ENCODE peak calls at places on chromosome 1, in eight cellular contexts. Y, G, B, N, O, E, D and Q are unnamed samples.

GRCh38 chr1:17998889-17999288 is 108.7 kb upstream of the IGSF21 start:
- DNase-seq in Y (no peak), G (no peak), B (no peak), N (no peak), O (no peak), E (peak; percentile 4), D (no peak), Q (no peak)

GRCh38 chr1:54001620-54002019 is 16.4 kb downstream of the LDLRAD1 start:
- DNase-seq in Y (no peak), G (peak; percentile 9), B (no peak), N (no peak), O (no peak), E (no peak), D (no peak), Q (no peak)

GRCh38 chr1:111754964-111755320 is 759 bp upstream of the DDX20 start:
- DNase-seq in Y (peak; percentile 49), G (peak; percentile 81), B (no peak), N (peak; percentile 54), O (no peak), E (peak; percentile 39), D (peak; percentile 47), Q (no peak)

GRCh38 chr1:55214214-55214902 is 806 bp downstream of the USP24 start:
- DNase-seq in Y (peak; percentile 63), G (peak; percentile 83), B (peak; percentile 55), N (no peak), O (no peak), E (no peak), D (peak; percentile 41), Q (peak; percentile 66)

GRCh38 chr1:21280011-21280471 is 10.2 kb downstream of the ECE1 start:
- DNase-seq in Y (peak; percentile 52), G (no peak), B (peak; percentile 60), N (no peak), O (no peak), E (no peak), D (no peak), Q (no peak)

GRCh38 chr1:160580208-160580812 is 1.0 kb upstream of the CD84 start:
- DNase-seq in Y (no peak), G (no peak), B (no peak), N (no peak), O (no peak), E (no peak), D (no peak), Q (no peak)

GRCh38 chr1:115654125-115654524 is 12.4 kb downstream of the VANGL1 start:
- DNase-seq in Y (no peak), G (no peak), B (no peak), N (no peak), O (no peak), E (no peak), D (no peak), Q (no peak)

GRCh38 chr1:234125283-234125682 is 220.8 kb downstream of the SLC35F3 start:
- DNase-seq in Y (peak; percentile 10), G (no peak), B (no peak), N (no peak), O (no peak), E (peak; percentile 44), D (no peak), Q (no peak)

GRCh38 chr1:240801445-240801844 is 189.5 kb upstream of the GREM2 start:
- DNase-seq in Y (no peak), G (no peak), B (no peak), N (no peak), O (peak; percentile 8), E (peak; percentile 65), D (no peak), Q (no peak)

GRCh38 chr1:175717610-175718195 is 25.7 kb downstream of the TNR start:
- DNase-seq in Y (no peak), G (no peak), B (no peak), N (no peak), O (no peak), E (no peak), D (no peak), Q (no peak)

GRCh38 chr1:2645143-2645542 is 12.3 kb upstream of the MMEL1 start:
- DNase-seq in Y (no peak), G (peak; percentile 57), B (no peak), N (peak; percentile 54), O (no peak), E (no peak), D (no peak), Q (peak; percentile 31)

GRCh38 chr1:29648026-29648425 is 411.7 kb downstream of the PTPRU start:
- DNase-seq in Y (no peak), G (no peak), B (no peak), N (no peak), O (no peak), E (no peak), D (no peak), Q (no peak)

GRCh38 chr1:32337855-32338636 is 2.0 kb upstream of the MARCKSL1 start:
- DNase-seq in Y (peak; percentile 56), G (no peak), B (no peak), N (peak; percentile 84), O (no peak), E (peak; percentile 31), D (no peak), Q (no peak)

GRCh38 chr1:173206816-173207595 is at the start of gene TNFSF4:
- DNase-seq in Y (no peak), G (no peak), B (peak; percentile 17), N (no peak), O (no peak), E (peak; percentile 43), D (peak; percentile 36), Q (peak; percentile 32)

GRCh38 chr1:24178404-24178803 is 8.7 kb downstream of the IFNLR1 start:
- DNase-seq in Y (no peak), G (no peak), B (no peak), N (no peak), O (no peak), E (no peak), D (no peak), Q (no peak)

GRCh38 chr1:83102630-83103071 is 896.3 kb downstream of the TTLL7 start:
- DNase-seq in Y (no peak), G (no peak), B (no peak), N (no peak), O (no peak), E (peak; percentile 19), D (no peak), Q (no peak)

GRCh38 chr1:170407601-170408000 is 124.4 kb upstream of the GORAB start:
- DNase-seq in Y (no peak), G (no peak), B (no peak), N (no peak), O (no peak), E (peak; percentile 33), D (no peak), Q (no peak)

GRCh38 chr1:52123622-52124021 is 18.3 kb upstream of the ZFYVE9 start:
- DNase-seq in Y (no peak), G (no peak), B (no peak), N (no peak), O (no peak), E (no peak), D (no peak), Q (no peak)

GRCh38 chr1:81351864-81352263 is 448.9 kb upstream of the ADGRL2 start:
- DNase-seq in Y (no peak), G (no peak), B (no peak), N (no peak), O (no peak), E (no peak), D (no peak), Q (no peak)

GRCh38 chr1:12063141-12064072 is at the start of gene TNFRSF8:
- DNase-seq in Y (no peak), G (no peak), B (no peak), N (peak; percentile 69), O (no peak), E (peak; percentile 35), D (no peak), Q (no peak)

GRCh38 chr1:177794316-177794991 is 175.4 kb downstream of the SEC16B start:
- DNase-seq in Y (no peak), G (no peak), B (no peak), N (no peak), O (no peak), E (no peak), D (no peak), Q (no peak)

GRCh38 chr1:108512239-108513071 is 47.4 kb upstream of the EEIG2 start:
- DNase-seq in Y (no peak), G (no peak), B (no peak), N (no peak), O (peak; percentile 7), E (peak; percentile 50), D (no peak), Q (no peak)

GRCh38 chr1:19169642-19170041 is 40.4 kb downstream of the UBR4 start:
- DNase-seq in Y (no peak), G (no peak), B (no peak), N (no peak), O (peak; percentile 32), E (peak; percentile 80), D (no peak), Q (no peak)

GRCh38 chr1:206814716-206815341 is 42.5 kb upstream of the IL10 start:
- DNase-seq in Y (no peak), G (no peak), B (peak; percentile 28), N (no peak), O (peak; percentile 65), E (peak; percentile 79), D (no peak), Q (no peak)

GRCh38 chr1:42186172-42186571 is 21.6 kb upstream of the GUCA2A start:
- DNase-seq in Y (no peak), G (no peak), B (no peak), N (no peak), O (no peak), E (peak; percentile 57), D (no peak), Q (no peak)

GRCh38 chr1:152505083-152505482 is 5.5 kb upstream of the LCE5A start:
- DNase-seq in Y (no peak), G (no peak), B (no peak), N (no peak), O (no peak), E (no peak), D (no peak), Q (no peak)
- H3K9me3 ChIP-seq in Y (no peaks in the 10 kb centered on the region), G (no peaks in the 10 kb centered on the region), B (no peaks in the 10 kb centered on the region), N (no peaks in the 10 kb centered on the region), O (peaks cover 16% of the 10 kb centered on the region), E (no peaks in the 10 kb centered on the region), D (no peaks in the 10 kb centered on the region), Q (no peaks in the 10 kb centered on the region)

GRCh38 chr1:248421384-248421783 is 18.5 kb downstream of the OR2T1 start:
- DNase-seq in Y (no peak), G (no peak), B (no peak), N (no peak), O (no peak), E (no peak), D (no peak), Q (no peak)

GRCh38 chr1:248416226-248416625 is 13.4 kb downstream of the OR2T1 start:
- DNase-seq in Y (no peak), G (no peak), B (no peak), N (no peak), O (no peak), E (no peak), D (no peak), Q (no peak)

GRCh38 chr1:248417854-248418253 is 15.0 kb downstream of the OR2T1 start:
- DNase-seq in Y (no peak), G (no peak), B (no peak), N (no peak), O (no peak), E (no peak), D (no peak), Q (no peak)
- H3K9me3 ChIP-seq in Y (peaks cover 8% of the 10 kb centered on the region), G (no peaks in the 10 kb centered on the region), B (peaks cover 38% of the 10 kb centered on the region), N (peaks cover 3% of the 10 kb centered on the region), O (peaks cover 12% of the 10 kb centered on the region), E (peaks cover 9% of the 10 kb centered on the region), D (no peaks in the 10 kb centered on the region), Q (no peaks in the 10 kb centered on the region)

GRCh38 chr1:228900993-228901392 is 165.7 kb downstream of the RHOU start:
- DNase-seq in Y (no peak), G (no peak), B (no peak), N (no peak), O (no peak), E (no peak), D (no peak), Q (no peak)
- H3K9me3 ChIP-seq in Y (no peaks in the 10 kb centered on the region), G (no peaks in the 10 kb centered on the region), B (no peaks in the 10 kb centered on the region), N (no peaks in the 10 kb centered on the region), O (no peaks in the 10 kb centered on the region), E (no peaks in the 10 kb centered on the region), D (no peaks in the 10 kb centered on the region), Q (no peaks in the 10 kb centered on the region)

GRCh38 chr1:7633521-7634245 is 137.4 kb upstream of the VAMP3 start:
- DNase-seq in Y (no peak), G (no peak), B (no peak), N (no peak), O (no peak), E (no peak), D (no peak), Q (no peak)
- H3K9me3 ChIP-seq in Y (no peaks in the 10 kb centered on the region), G (no peaks in the 10 kb centered on the region), B (no peaks in the 10 kb centered on the region), N (no peaks in the 10 kb centered on the region), O (no peaks in the 10 kb centered on the region), E (no peaks in the 10 kb centered on the region), D (no peaks in the 10 kb centered on the region), Q (no peaks in the 10 kb centered on the region)